ENCODE peak calls at places on chromosomes 7 and 10, in seven cellular contexts. One of them, this sample, is unnamed.

GRCh38 chr7:138125598-138126111 is 49.4 kb downstream of the AKR1D1 start:
- DNase-seq in effector memory CD4-positive, alpha-beta T cell: no peak
- DNase-seq in body of pancreas: no peak
- DNase-seq in IMR-90: peak
- DNase-seq in CD4-positive, CD25-positive, alpha-beta regulatory T cell: no peak
- DNase-seq in lower lobe of right lung: no peak
- DNase-seq in H9: no peak
- DNase-seq in this sample: no peak

GRCh38 chr7:120743128-120743527 is 114.8 kb downstream of the TSPAN12 start:
- DNase-seq in effector memory CD4-positive, alpha-beta T cell: no peak
- DNase-seq in body of pancreas: no peak
- DNase-seq in IMR-90: no peak
- DNase-seq in CD4-positive, CD25-positive, alpha-beta regulatory T cell: no peak
- DNase-seq in lower lobe of right lung: no peak
- DNase-seq in H9: no peak
- DNase-seq in this sample: no peak

GRCh38 chr10:125768217-125768616 is 7.4 kb downstream of the MMP21 start:
- DNase-seq in effector memory CD4-positive, alpha-beta T cell: no peak
- DNase-seq in body of pancreas: no peak
- DNase-seq in IMR-90: peak
- DNase-seq in CD4-positive, CD25-positive, alpha-beta regulatory T cell: no peak
- DNase-seq in lower lobe of right lung: no peak
- DNase-seq in H9: no peak
- DNase-seq in this sample: peak

GRCh38 chr10:114346176-114347031 is 57.9 kb downstream of the AFAP1L2 start:
- DNase-seq in effector memory CD4-positive, alpha-beta T cell: no peak
- DNase-seq in body of pancreas: no peak
- DNase-seq in IMR-90: no peak
- DNase-seq in CD4-positive, CD25-positive, alpha-beta regulatory T cell: no peak
- DNase-seq in lower lobe of right lung: no peak
- DNase-seq in H9: no peak
- DNase-seq in this sample: no peak

GRCh38 chr7:158784270-158784669 is 45.0 kb downstream of the ESYT2 start:
- DNase-seq in effector memory CD4-positive, alpha-beta T cell: no peak
- DNase-seq in body of pancreas: no peak
- DNase-seq in IMR-90: no peak
- DNase-seq in CD4-positive, CD25-positive, alpha-beta regulatory T cell: no peak
- DNase-seq in lower lobe of right lung: no peak
- DNase-seq in H9: no peak
- DNase-seq in this sample: no peak

GRCh38 chr7:3955751-3956696 is 655.0 kb downstream of the SDK1 start:
- DNase-seq in effector memory CD4-positive, alpha-beta T cell: no peak
- DNase-seq in body of pancreas: no peak
- DNase-seq in IMR-90: peak
- DNase-seq in CD4-positive, CD25-positive, alpha-beta regulatory T cell: no peak
- DNase-seq in lower lobe of right lung: no peak
- DNase-seq in H9: no peak
- DNase-seq in this sample: peak

GRCh38 chr7:79353720-79354468 is 99.6 kb downstream of the MAGI2 start:
- DNase-seq in effector memory CD4-positive, alpha-beta T cell: no peak
- DNase-seq in body of pancreas: no peak
- DNase-seq in IMR-90: no peak
- DNase-seq in CD4-positive, CD25-positive, alpha-beta regulatory T cell: no peak
- DNase-seq in lower lobe of right lung: no peak
- DNase-seq in H9: no peak
- DNase-seq in this sample: no peak

GRCh38 chr7:6639032-6639431 is 1.9 kb downstream of the ZNF316 start:
- DNase-seq in effector memory CD4-positive, alpha-beta T cell: no peak
- DNase-seq in body of pancreas: no peak
- DNase-seq in IMR-90: no peak
- DNase-seq in CD4-positive, CD25-positive, alpha-beta regulatory T cell: no peak
- DNase-seq in lower lobe of right lung: no peak
- DNase-seq in H9: no peak
- DNase-seq in this sample: no peak

GRCh38 chr7:44982970-44983369 is 4.2 kb upstream of the MYO1G start:
- DNase-seq in effector memory CD4-positive, alpha-beta T cell: no peak
- DNase-seq in body of pancreas: no peak
- DNase-seq in IMR-90: no peak
- DNase-seq in CD4-positive, CD25-positive, alpha-beta regulatory T cell: no peak
- DNase-seq in lower lobe of right lung: no peak
- DNase-seq in H9: no peak
- DNase-seq in this sample: no peak

GRCh38 chr7:108002726-108003590 is at the start of gene LAMB1:
- DNase-seq in effector memory CD4-positive, alpha-beta T cell: no peak
- DNase-seq in body of pancreas: peak
- DNase-seq in IMR-90: peak
- DNase-seq in CD4-positive, CD25-positive, alpha-beta regulatory T cell: no peak
- DNase-seq in lower lobe of right lung: peak
- DNase-seq in H9: peak
- DNase-seq in this sample: peak

GRCh38 chr10:112173201-112173600 is 10.4 kb downstream of the GPAM start:
- DNase-seq in effector memory CD4-positive, alpha-beta T cell: no peak
- DNase-seq in body of pancreas: no peak
- DNase-seq in IMR-90: no peak
- DNase-seq in CD4-positive, CD25-positive, alpha-beta regulatory T cell: no peak
- DNase-seq in lower lobe of right lung: no peak
- DNase-seq in H9: no peak
- DNase-seq in this sample: no peak

GRCh38 chr10:44774676-44775401 is 136.3 kb upstream of the TMEM72 start:
- DNase-seq in effector memory CD4-positive, alpha-beta T cell: no peak
- DNase-seq in body of pancreas: peak
- DNase-seq in IMR-90: peak
- DNase-seq in CD4-positive, CD25-positive, alpha-beta regulatory T cell: no peak
- DNase-seq in lower lobe of right lung: no peak
- DNase-seq in H9: no peak
- DNase-seq in this sample: no peak

GRCh38 chr7:1721047-1721687 is 51.1 kb downstream of the ELFN1 start:
- DNase-seq in effector memory CD4-positive, alpha-beta T cell: no peak
- DNase-seq in body of pancreas: no peak
- DNase-seq in IMR-90: peak
- DNase-seq in CD4-positive, CD25-positive, alpha-beta regulatory T cell: no peak
- DNase-seq in lower lobe of right lung: no peak
- DNase-seq in H9: no peak
- DNase-seq in this sample: no peak

GRCh38 chr7:23196306-23196705 is 14.5 kb downstream of the NUP42 start:
- DNase-seq in effector memory CD4-positive, alpha-beta T cell: no peak
- DNase-seq in body of pancreas: no peak
- DNase-seq in IMR-90: no peak
- DNase-seq in CD4-positive, CD25-positive, alpha-beta regulatory T cell: no peak
- DNase-seq in lower lobe of right lung: no peak
- DNase-seq in H9: no peak
- DNase-seq in this sample: no peak

GRCh38 chr7:25565949-25566348 is 337.7 kb upstream of the NPVF start:
- DNase-seq in effector memory CD4-positive, alpha-beta T cell: peak
- DNase-seq in body of pancreas: peak
- DNase-seq in IMR-90: peak
- DNase-seq in CD4-positive, CD25-positive, alpha-beta regulatory T cell: peak
- DNase-seq in lower lobe of right lung: peak
- DNase-seq in H9: peak
- DNase-seq in this sample: peak

GRCh38 chr7:8963722-8964121 is 530.3 kb downstream of the NXPH1 start:
- DNase-seq in effector memory CD4-positive, alpha-beta T cell: no peak
- DNase-seq in body of pancreas: no peak
- DNase-seq in IMR-90: no peak
- DNase-seq in CD4-positive, CD25-positive, alpha-beta regulatory T cell: no peak
- DNase-seq in lower lobe of right lung: no peak
- DNase-seq in H9: no peak
- DNase-seq in this sample: no peak

GRCh38 chr7:27053153-27053552 is 42.6 kb downstream of the HOXA1 start:
- DNase-seq in effector memory CD4-positive, alpha-beta T cell: no peak
- DNase-seq in body of pancreas: no peak
- DNase-seq in IMR-90: no peak
- DNase-seq in CD4-positive, CD25-positive, alpha-beta regulatory T cell: no peak
- DNase-seq in lower lobe of right lung: no peak
- DNase-seq in H9: peak
- DNase-seq in this sample: no peak

GRCh38 chr7:55591282-55591931 is 19.1 kb upstream of the VOPP1 start:
- DNase-seq in effector memory CD4-positive, alpha-beta T cell: no peak
- DNase-seq in body of pancreas: no peak
- DNase-seq in IMR-90: no peak
- DNase-seq in CD4-positive, CD25-positive, alpha-beta regulatory T cell: no peak
- DNase-seq in lower lobe of right lung: no peak
- DNase-seq in H9: no peak
- DNase-seq in this sample: no peak

GRCh38 chr10:68121020-68121743 is 11.9 kb downstream of the MYPN start:
- DNase-seq in effector memory CD4-positive, alpha-beta T cell: no peak
- DNase-seq in body of pancreas: no peak
- DNase-seq in IMR-90: no peak
- DNase-seq in CD4-positive, CD25-positive, alpha-beta regulatory T cell: no peak
- DNase-seq in lower lobe of right lung: no peak
- DNase-seq in H9: no peak
- DNase-seq in this sample: peak

GRCh38 chr10:68112837-68113236 is 3.5 kb downstream of the MYPN start:
- DNase-seq in effector memory CD4-positive, alpha-beta T cell: no peak
- DNase-seq in body of pancreas: no peak
- DNase-seq in IMR-90: no peak
- DNase-seq in CD4-positive, CD25-positive, alpha-beta regulatory T cell: no peak
- DNase-seq in lower lobe of right lung: no peak
- DNase-seq in H9: no peak
- DNase-seq in this sample: no peak

GRCh38 chr10:68121862-68122261 is 12.6 kb downstream of the MYPN start:
- DNase-seq in effector memory CD4-positive, alpha-beta T cell: no peak
- DNase-seq in body of pancreas: no peak
- DNase-seq in IMR-90: no peak
- DNase-seq in CD4-positive, CD25-positive, alpha-beta regulatory T cell: no peak
- DNase-seq in lower lobe of right lung: no peak
- DNase-seq in H9: no peak
- DNase-seq in this sample: peak

DNA sequence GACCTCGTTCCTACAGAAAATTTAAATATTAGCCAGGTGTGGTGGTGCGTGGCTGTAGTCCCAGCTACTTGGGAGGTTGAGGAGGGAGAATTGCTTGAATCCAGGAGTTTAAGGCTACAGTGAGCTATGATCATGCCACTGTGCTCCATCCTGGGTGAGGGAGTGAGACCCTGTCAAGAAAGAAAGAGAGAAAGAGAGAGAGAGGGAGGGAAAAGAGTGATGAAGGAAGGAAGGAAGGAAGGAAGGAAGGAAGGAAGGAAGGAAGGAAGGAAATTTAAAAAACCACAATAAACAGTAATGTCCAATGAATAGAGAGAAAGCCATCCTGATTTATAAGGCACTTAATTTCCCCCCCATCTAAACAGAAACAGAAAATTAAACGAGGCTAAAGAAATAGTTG is 9.4 kb downstream of the MYPN start:
- DNase-seq in effector memory CD4-positive, alpha-beta T cell: no peak
- DNase-seq in body of pancreas: no peak
- DNase-seq in IMR-90: no peak
- DNase-seq in CD4-positive, CD25-positive, alpha-beta regulatory T cell: no peak
- DNase-seq in lower lobe of right lung: no peak
- DNase-seq in H9: no peak
- DNase-seq in this sample: no peak
- H3K27ac ChIP-seq in effector memory CD4-positive, alpha-beta T cell: no peak
- H3K27ac ChIP-seq in body of pancreas: no peak
- H3K27ac ChIP-seq in IMR-90: no peak
- H3K27ac ChIP-seq in CD4-positive, CD25-positive, alpha-beta regulatory T cell: no peak
- H3K27ac ChIP-seq in lower lobe of right lung: no peak
- H3K27ac ChIP-seq in H9: no peak
- H3K27ac ChIP-seq in this sample: no peak

GRCh38 chr10:22501412-22501811 is 156.1 kb downstream of the SPAG6 start:
- DNase-seq in effector memory CD4-positive, alpha-beta T cell: no peak
- DNase-seq in body of pancreas: no peak
- DNase-seq in IMR-90: no peak
- DNase-seq in CD4-positive, CD25-positive, alpha-beta regulatory T cell: no peak
- DNase-seq in lower lobe of right lung: no peak
- DNase-seq in H9: no peak
- DNase-seq in this sample: no peak
- H3K27ac ChIP-seq in effector memory CD4-positive, alpha-beta T cell: no peak
- H3K27ac ChIP-seq in body of pancreas: no peak
- H3K27ac ChIP-seq in IMR-90: no peak
- H3K27ac ChIP-seq in CD4-positive, CD25-positive, alpha-beta regulatory T cell: no peak
- H3K27ac ChIP-seq in lower lobe of right lung: no peak
- H3K27ac ChIP-seq in H9: no peak
- H3K27ac ChIP-seq in this sample: no peak

GRCh38 chr10:6123467-6124042 is 34.7 kb downstream of the RBM17 start:
- DNase-seq in effector memory CD4-positive, alpha-beta T cell: no peak
- DNase-seq in body of pancreas: no peak
- DNase-seq in IMR-90: peak
- DNase-seq in CD4-positive, CD25-positive, alpha-beta regulatory T cell: no peak
- DNase-seq in lower lobe of right lung: no peak
- DNase-seq in H9: no peak
- DNase-seq in this sample: no peak

GRCh38 chr10:6128087-6128486 is 39.3 kb downstream of the RBM17 start:
- DNase-seq in effector memory CD4-positive, alpha-beta T cell: no peak
- DNase-seq in body of pancreas: no peak
- DNase-seq in IMR-90: no peak
- DNase-seq in CD4-positive, CD25-positive, alpha-beta regulatory T cell: no peak
- DNase-seq in lower lobe of right lung: no peak
- DNase-seq in H9: no peak
- DNase-seq in this sample: no peak

GRCh38 chr10:6121144-6121543 is 32.3 kb downstream of the RBM17 start:
- DNase-seq in effector memory CD4-positive, alpha-beta T cell: no peak
- DNase-seq in body of pancreas: no peak
- DNase-seq in IMR-90: peak
- DNase-seq in CD4-positive, CD25-positive, alpha-beta regulatory T cell: no peak
- DNase-seq in lower lobe of right lung: no peak
- DNase-seq in H9: no peak
- DNase-seq in this sample: no peak

GRCh38 chr10:6120691-6121090 is 31.9 kb downstream of the RBM17 start:
- DNase-seq in effector memory CD4-positive, alpha-beta T cell: no peak
- DNase-seq in body of pancreas: no peak
- DNase-seq in IMR-90: no peak
- DNase-seq in CD4-positive, CD25-positive, alpha-beta regulatory T cell: no peak
- DNase-seq in lower lobe of right lung: no peak
- DNase-seq in H9: no peak
- DNase-seq in this sample: peak

DNA sequence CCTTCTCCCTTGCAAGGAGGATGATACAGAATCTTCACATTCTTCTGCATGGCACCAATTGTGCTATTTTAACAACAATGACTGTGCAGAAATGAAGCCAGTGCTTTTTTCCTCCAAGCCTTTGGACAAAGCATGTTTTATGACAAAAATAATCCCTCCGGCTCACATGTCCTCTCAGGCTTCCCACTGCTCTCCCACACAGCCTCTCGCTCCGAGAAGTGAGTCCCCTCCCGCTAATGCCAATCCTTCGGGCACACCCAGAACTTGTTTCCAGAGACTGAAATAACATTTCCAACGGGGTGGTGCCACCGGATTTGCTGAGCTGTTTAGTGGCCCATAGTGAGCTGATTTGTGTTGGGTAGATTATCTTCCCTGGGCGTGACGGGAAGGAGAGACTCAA is 35.8 kb downstream of the RBM17 start:
- DNase-seq in effector memory CD4-positive, alpha-beta T cell: no peak
- DNase-seq in body of pancreas: no peak
- DNase-seq in IMR-90: no peak
- DNase-seq in CD4-positive, CD25-positive, alpha-beta regulatory T cell: no peak
- DNase-seq in lower lobe of right lung: no peak
- DNase-seq in H9: no peak
- DNase-seq in this sample: no peak
- H3K27ac ChIP-seq in effector memory CD4-positive, alpha-beta T cell: no peak
- H3K27ac ChIP-seq in body of pancreas: no peak
- H3K27ac ChIP-seq in IMR-90: no peak
- H3K27ac ChIP-seq in CD4-positive, CD25-positive, alpha-beta regulatory T cell: no peak
- H3K27ac ChIP-seq in lower lobe of right lung: no peak
- H3K27ac ChIP-seq in H9: no peak
- H3K27ac ChIP-seq in this sample: no peak

DNA sequence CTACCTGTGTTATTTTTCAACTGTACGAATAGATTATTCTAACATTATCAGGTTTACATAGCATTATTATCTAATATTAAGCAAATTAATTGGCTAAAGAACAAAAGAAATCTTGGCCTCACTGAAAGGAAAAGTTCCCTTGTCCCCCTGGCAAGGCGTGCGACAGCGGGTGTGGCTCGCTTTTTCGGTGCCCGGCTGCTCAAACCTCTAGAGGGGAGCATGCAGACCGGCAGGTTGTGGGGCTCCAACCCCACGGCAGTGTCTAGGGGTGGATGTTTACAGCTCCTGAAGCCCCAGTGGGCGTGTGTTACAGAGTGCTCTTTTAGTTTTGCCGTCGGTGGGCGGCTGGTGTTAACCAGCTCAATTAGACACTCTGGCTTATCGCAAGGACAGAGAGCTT is 456.4 kb downstream of the TNS3 start:
- DNase-seq in effector memory CD4-positive, alpha-beta T cell: no peak
- DNase-seq in body of pancreas: no peak
- DNase-seq in IMR-90: no peak
- DNase-seq in CD4-positive, CD25-positive, alpha-beta regulatory T cell: no peak
- DNase-seq in lower lobe of right lung: no peak
- DNase-seq in H9: no peak
- DNase-seq in this sample: no peak
- H3K27ac ChIP-seq in effector memory CD4-positive, alpha-beta T cell: no peak
- H3K27ac ChIP-seq in body of pancreas: no peak
- H3K27ac ChIP-seq in IMR-90: no peak
- H3K27ac ChIP-seq in CD4-positive, CD25-positive, alpha-beta regulatory T cell: no peak
- H3K27ac ChIP-seq in lower lobe of right lung: no peak
- H3K27ac ChIP-seq in H9: no peak
- H3K27ac ChIP-seq in this sample: no peak

This sample was measured in SJCRH30.